ENCODE peak calls at places on chromosomes 5 and 9, in nine cellular contexts. One of them, this sample, is unnamed.
A peak's percentile ranks its signal among the peaks of the same experiment; 100 is the strongest.

GRCh38 chr9:120712539-120713031 is 1.7 kb downstream of the MEGF9 start:
- DNase-seq in mucosa of descending colon: no peak
- DNase-seq in skeletal muscle cell: no peak
- DNase-seq in body of pancreas: no peak
- DNase-seq in PC-9: no peak
- DNase-seq in pancreas: no peak
- DNase-seq in BJ: no peak
- DNase-seq in cardiac fibroblast: no peak
- DNase-seq in spleen: no peak
- DNase-seq in this sample: no peak

GRCh38 chr9:112338561-112338960 is 5.1 kb upstream of the PTBP3 start:
- DNase-seq in mucosa of descending colon: peak; percentile 36
- DNase-seq in body of pancreas: no peak
- DNase-seq in BJ: no peak
- DNase-seq in pancreas: no peak
- DNase-seq in cardiac fibroblast: no peak
- DNase-seq in PC-9: no peak
- DNase-seq in skeletal muscle cell: peak; percentile 59
- DNase-seq in spleen: no peak
- DNase-seq in this sample: no peak

GRCh38 chr5:87924451-87924850 is 344.2 kb downstream of the TMEM161B start:
- DNase-seq in BJ: no peak
- DNase-seq in PC-9: peak; percentile 60
- DNase-seq in cardiac fibroblast: no peak
- DNase-seq in skeletal muscle cell: no peak
- DNase-seq in spleen: no peak
- DNase-seq in mucosa of descending colon: no peak
- DNase-seq in pancreas: no peak
- DNase-seq in body of pancreas: no peak
- DNase-seq in this sample: no peak

GRCh38 chr9:135945969-135946368 is 15.2 kb downstream of the UBAC1 start:
- DNase-seq in skeletal muscle cell: no peak
- DNase-seq in cardiac fibroblast: no peak
- DNase-seq in pancreas: no peak
- DNase-seq in spleen: no peak
- DNase-seq in PC-9: no peak
- DNase-seq in BJ: no peak
- DNase-seq in mucosa of descending colon: no peak
- DNase-seq in body of pancreas: no peak
- DNase-seq in this sample: no peak

GRCh38 chr9:120934271-120934670 is 7.7 kb upstream of the TRAF1 start:
- DNase-seq in body of pancreas: no peak
- DNase-seq in cardiac fibroblast: no peak
- DNase-seq in spleen: no peak
- DNase-seq in PC-9: no peak
- DNase-seq in skeletal muscle cell: no peak
- DNase-seq in BJ: no peak
- DNase-seq in pancreas: no peak
- DNase-seq in mucosa of descending colon: no peak
- DNase-seq in this sample: no peak

GRCh38 chr5:174608631-174609097 is 115.7 kb upstream of the MSX2 start:
- DNase-seq in spleen: peak; percentile 81
- DNase-seq in mucosa of descending colon: peak; percentile 10
- DNase-seq in BJ: no peak
- DNase-seq in skeletal muscle cell: no peak
- DNase-seq in pancreas: peak; percentile 85
- DNase-seq in body of pancreas: peak; percentile 54
- DNase-seq in cardiac fibroblast: peak; percentile 11
- DNase-seq in PC-9: peak; percentile 51
- DNase-seq in this sample: no peak

GRCh38 chr5:1516615-1517601 is 6.9 kb downstream of the LPCAT1 start:
- DNase-seq in body of pancreas: peak; percentile 8
- DNase-seq in cardiac fibroblast: peak; percentile 62
- DNase-seq in skeletal muscle cell: peak; percentile 18
- DNase-seq in mucosa of descending colon: peak; percentile 8
- DNase-seq in spleen: peak; percentile 77
- DNase-seq in PC-9: peak; percentile 86
- DNase-seq in BJ: peak; percentile 54
- DNase-seq in pancreas: no peak
- DNase-seq in this sample: no peak

GRCh38 chr5:40736103-40736875 is 19.5 kb downstream of the TTC33 start:
- DNase-seq in PC-9: peak; percentile 56
- DNase-seq in body of pancreas: no peak
- DNase-seq in BJ: no peak
- DNase-seq in skeletal muscle cell: no peak
- DNase-seq in mucosa of descending colon: no peak
- DNase-seq in cardiac fibroblast: peak; percentile 70
- DNase-seq in spleen: no peak
- DNase-seq in pancreas: no peak
- DNase-seq in this sample: peak; percentile 60

GRCh38 chr9:72855890-72856523 is 96.8 kb downstream of the ALDH1A1 start:
- DNase-seq in PC-9: no peak
- DNase-seq in BJ: no peak
- DNase-seq in cardiac fibroblast: no peak
- DNase-seq in pancreas: no peak
- DNase-seq in body of pancreas: no peak
- DNase-seq in mucosa of descending colon: no peak
- DNase-seq in spleen: no peak
- DNase-seq in skeletal muscle cell: no peak
- DNase-seq in this sample: no peak

GRCh38 chr5:118580959-118581358 is 407.4 kb downstream of the DTWD2 start:
- DNase-seq in cardiac fibroblast: peak; percentile 20
- DNase-seq in pancreas: no peak
- DNase-seq in spleen: no peak
- DNase-seq in BJ: no peak
- DNase-seq in skeletal muscle cell: no peak
- DNase-seq in body of pancreas: no peak
- DNase-seq in mucosa of descending colon: no peak
- DNase-seq in PC-9: no peak
- DNase-seq in this sample: no peak
- H3K4me3 ChIP-seq in cardiac fibroblast: no peak overlapping the region
- H3K4me3 ChIP-seq in pancreas: no peak overlapping the region
- H3K4me3 ChIP-seq in spleen: no peak overlapping the region
- H3K4me3 ChIP-seq in BJ: no peak overlapping the region
- H3K4me3 ChIP-seq in skeletal muscle cell: no peak overlapping the region
- H3K4me3 ChIP-seq in body of pancreas: no peak overlapping the region
- H3K4me3 ChIP-seq in mucosa of descending colon: no peak overlapping the region
- H3K4me3 ChIP-seq in PC-9: no peak overlapping the region
- H3K4me3 ChIP-seq in this sample: no peak overlapping the region

DNA sequence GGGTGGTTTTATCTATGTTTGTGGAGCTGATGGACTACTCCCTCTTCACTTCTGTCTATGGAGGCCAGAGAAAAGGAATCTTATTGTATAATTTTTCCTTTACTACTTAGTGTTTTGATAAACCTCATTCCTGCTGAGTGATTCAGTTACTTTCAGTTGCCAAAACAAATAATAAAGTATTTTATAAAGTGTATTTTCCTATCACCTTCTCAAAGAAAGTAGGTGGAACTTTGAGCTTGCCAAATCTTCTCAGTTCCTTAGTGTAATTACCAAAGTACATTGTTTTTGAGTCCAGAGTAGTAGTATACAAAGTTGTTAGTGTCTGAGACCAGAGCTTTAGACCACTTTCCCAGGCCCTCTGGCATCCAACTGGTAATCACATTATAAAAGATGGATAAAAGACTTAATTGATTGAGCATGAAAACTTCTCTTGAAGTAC is 13.5 kb downstream of the RABGAP1 start:
- DNase-seq in cardiac fibroblast: peak; percentile 74
- DNase-seq in spleen: no peak
- DNase-seq in PC-9: peak; percentile 85
- DNase-seq in pancreas: no peak
- DNase-seq in body of pancreas: no peak
- DNase-seq in skeletal muscle cell: peak; percentile 12
- DNase-seq in mucosa of descending colon: no peak
- DNase-seq in BJ: no peak
- DNase-seq in this sample: no peak
- H3K4me3 ChIP-seq in cardiac fibroblast: no peak overlapping the region
- H3K4me3 ChIP-seq in spleen: no peak overlapping the region
- H3K4me3 ChIP-seq in PC-9: no peak overlapping the region
- H3K4me3 ChIP-seq in pancreas: no peak overlapping the region
- H3K4me3 ChIP-seq in body of pancreas: no peak overlapping the region
- H3K4me3 ChIP-seq in skeletal muscle cell: no peak overlapping the region
- H3K4me3 ChIP-seq in mucosa of descending colon: no peak overlapping the region
- H3K4me3 ChIP-seq in BJ: no peak overlapping the region
- H3K4me3 ChIP-seq in this sample: no peak overlapping the region

GRCh38 chr5:132225165-132226032 is 2.3 kb downstream of the P4HA2 start:
- DNase-seq in cardiac fibroblast: peak; percentile 93
- DNase-seq in PC-9: no peak
- DNase-seq in body of pancreas: peak; percentile 53
- DNase-seq in BJ: peak; percentile 63
- DNase-seq in mucosa of descending colon: peak; percentile 89
- DNase-seq in pancreas: peak; percentile 69
- DNase-seq in skeletal muscle cell: peak; percentile 88
- DNase-seq in spleen: peak; percentile 72
- DNase-seq in this sample: peak; percentile 74
- H3K4me3 ChIP-seq in cardiac fibroblast: peak overlapping the region; percentile 76
- H3K4me3 ChIP-seq in PC-9: no peak overlapping the region
- H3K4me3 ChIP-seq in body of pancreas: no peak overlapping the region
- H3K4me3 ChIP-seq in BJ: peak overlapping the region; percentile 4
- H3K4me3 ChIP-seq in mucosa of descending colon: no peak overlapping the region
- H3K4me3 ChIP-seq in pancreas: peak overlapping the region; percentile 68
- H3K4me3 ChIP-seq in skeletal muscle cell: peak overlapping the region; percentile 74
- H3K4me3 ChIP-seq in spleen: no peak overlapping the region
- H3K4me3 ChIP-seq in this sample: no peak overlapping the region

GRCh38 chr5:45695011-45695667 is 1.0 kb downstream of the HCN1 start:
- DNase-seq in pancreas: peak; percentile 19
- DNase-seq in body of pancreas: no peak
- DNase-seq in spleen: no peak
- DNase-seq in cardiac fibroblast: no peak
- DNase-seq in skeletal muscle cell: no peak
- DNase-seq in mucosa of descending colon: no peak
- DNase-seq in PC-9: no peak
- DNase-seq in BJ: no peak
- DNase-seq in this sample: no peak
- H3K4me3 ChIP-seq in pancreas: peak overlapping the region; percentile 54
- H3K4me3 ChIP-seq in body of pancreas: peak overlapping the region; percentile 65
- H3K4me3 ChIP-seq in spleen: no peak overlapping the region
- H3K4me3 ChIP-seq in cardiac fibroblast: no peak overlapping the region
- H3K4me3 ChIP-seq in skeletal muscle cell: no peak overlapping the region
- H3K4me3 ChIP-seq in mucosa of descending colon: no peak overlapping the region
- H3K4me3 ChIP-seq in PC-9: no peak overlapping the region
- H3K4me3 ChIP-seq in BJ: no peak overlapping the region
- H3K4me3 ChIP-seq in this sample: no peak overlapping the region

GRCh38 chr9:78296893-78297671 is at the start of gene PSAT1:
- DNase-seq in BJ: peak; percentile 87
- DNase-seq in PC-9: peak; percentile 94
- DNase-seq in cardiac fibroblast: peak; percentile 95
- DNase-seq in mucosa of descending colon: peak; percentile 79
- DNase-seq in body of pancreas: peak; percentile 92
- DNase-seq in skeletal muscle cell: peak; percentile 95
- DNase-seq in spleen: peak; percentile 93
- DNase-seq in pancreas: peak; percentile 92
- DNase-seq in this sample: peak; percentile 96

GRCh38 chr9:78300209-78300608 is 3.3 kb downstream of the PSAT1 start:
- DNase-seq in skeletal muscle cell: no peak
- DNase-seq in pancreas: no peak
- DNase-seq in BJ: no peak
- DNase-seq in cardiac fibroblast: no peak
- DNase-seq in spleen: no peak
- DNase-seq in body of pancreas: no peak
- DNase-seq in mucosa of descending colon: no peak
- DNase-seq in PC-9: no peak
- DNase-seq in this sample: no peak

GRCh38 chr9:78297672-78297961 is 692 bp downstream of the PSAT1 start:
- DNase-seq in body of pancreas: no peak
- DNase-seq in spleen: no peak
- DNase-seq in skeletal muscle cell: no peak
- DNase-seq in mucosa of descending colon: no peak
- DNase-seq in PC-9: peak; percentile 37
- DNase-seq in cardiac fibroblast: peak; percentile 19
- DNase-seq in BJ: no peak
- DNase-seq in pancreas: no peak
- DNase-seq in this sample: no peak

GRCh38 chr9:78296208-78296892 is 575 bp upstream of the PSAT1 start:
- DNase-seq in body of pancreas: peak; percentile 82
- DNase-seq in skeletal muscle cell: no peak
- DNase-seq in pancreas: peak; percentile 75
- DNase-seq in cardiac fibroblast: peak; percentile 48
- DNase-seq in PC-9: peak; percentile 74
- DNase-seq in spleen: peak; percentile 82
- DNase-seq in BJ: no peak
- DNase-seq in mucosa of descending colon: peak; percentile 32
- DNase-seq in this sample: no peak

DNA sequence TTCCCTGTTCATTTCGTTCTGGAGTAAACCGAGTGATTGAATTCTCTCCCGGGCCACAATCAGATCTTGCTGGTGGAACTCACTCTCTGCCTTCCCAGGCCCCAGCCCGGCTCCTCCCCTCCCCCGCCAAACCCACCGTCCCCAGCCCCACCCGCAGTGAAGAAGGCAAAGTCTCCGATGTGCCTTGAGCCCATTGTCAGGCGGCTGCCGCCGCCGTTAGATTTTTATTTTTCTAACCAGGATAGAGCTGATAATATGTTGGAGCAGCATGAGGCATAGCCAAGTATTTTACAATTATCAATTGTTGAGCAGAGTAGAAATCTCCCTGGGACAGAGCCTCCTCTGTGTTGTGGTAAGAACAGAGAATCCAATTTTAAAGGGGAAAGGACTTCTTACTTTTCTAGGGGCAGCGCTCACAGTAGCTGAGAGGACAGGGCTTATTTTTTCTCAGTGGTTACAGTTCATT is 1.2 kb downstream of the PSAT1 start:
- DNase-seq in cardiac fibroblast: no peak
- DNase-seq in skeletal muscle cell: no peak
- DNase-seq in PC-9: no peak
- DNase-seq in BJ: no peak
- DNase-seq in pancreas: no peak
- DNase-seq in spleen: no peak
- DNase-seq in body of pancreas: no peak
- DNase-seq in mucosa of descending colon: no peak
- DNase-seq in this sample: no peak
- H3K4me3 ChIP-seq in cardiac fibroblast: peak overlapping the region; percentile 97
- H3K4me3 ChIP-seq in skeletal muscle cell: peak overlapping the region; percentile 96
- H3K4me3 ChIP-seq in PC-9: peak overlapping the region; percentile 63
- H3K4me3 ChIP-seq in BJ: peak overlapping the region; percentile 96
- H3K4me3 ChIP-seq in pancreas: peak overlapping the region; percentile 73
- H3K4me3 ChIP-seq in spleen: no peak overlapping the region
- H3K4me3 ChIP-seq in body of pancreas: peak overlapping the region; percentile 53
- H3K4me3 ChIP-seq in mucosa of descending colon: no peak overlapping the region
- H3K4me3 ChIP-seq in this sample: peak overlapping the region; percentile 94

DNA sequence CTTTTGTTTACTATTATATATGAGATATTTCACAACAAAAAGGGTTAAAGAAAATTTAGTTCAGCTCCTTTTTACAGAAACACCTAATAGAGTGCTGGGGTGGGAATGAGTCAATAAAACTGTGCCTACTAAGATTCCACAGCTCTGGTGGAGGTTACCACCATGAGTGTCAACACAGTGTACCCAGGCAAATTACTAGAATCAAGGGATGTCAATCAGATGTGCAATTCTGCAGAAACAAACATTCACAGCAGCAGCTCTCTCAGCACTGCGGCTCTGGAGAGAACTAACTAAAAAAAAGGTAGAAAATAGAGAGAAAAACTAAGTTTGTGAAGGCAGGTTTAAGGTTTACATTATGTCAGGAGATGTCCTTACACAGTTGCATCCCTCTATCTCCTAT is 1313.0 kb downstream of the MAT2B start:
- DNase-seq in skeletal muscle cell: no peak
- DNase-seq in BJ: no peak
- DNase-seq in pancreas: no peak
- DNase-seq in body of pancreas: no peak
- DNase-seq in mucosa of descending colon: no peak
- DNase-seq in spleen: no peak
- DNase-seq in PC-9: no peak
- DNase-seq in cardiac fibroblast: no peak
- DNase-seq in this sample: no peak
- H3K4me3 ChIP-seq in skeletal muscle cell: no peak overlapping the region
- H3K4me3 ChIP-seq in BJ: no peak overlapping the region
- H3K4me3 ChIP-seq in pancreas: no peak overlapping the region
- H3K4me3 ChIP-seq in body of pancreas: no peak overlapping the region
- H3K4me3 ChIP-seq in mucosa of descending colon: no peak overlapping the region
- H3K4me3 ChIP-seq in spleen: no peak overlapping the region
- H3K4me3 ChIP-seq in PC-9: no peak overlapping the region
- H3K4me3 ChIP-seq in cardiac fibroblast: no peak overlapping the region
- H3K4me3 ChIP-seq in this sample: no peak overlapping the region